ENCODE peak calls at places on chromosome 21, in six cellular contexts. Q is HepG2, Y is A549, B is GM12878, D is endothelial cell of umbilical vein, H is K562. N is an unnamed sample.

GRCh38 chr21:17949395-17949794 is 130.2 kb upstream of the C21orf91 start:
- DNase-seq in D (no peak), Y (no peak), Q (no peak), B (no peak), H (no peak), N (no peak)

GRCh38 chr21:24938592-24938991 is 668.7 kb downstream of the MRPL39 start:
- DNase-seq in Q (no peak), H (no peak), B (no peak), D (no peak), Y (no peak), N (no peak)

GRCh38 chr21:21232320-21232719 is 234.1 kb downstream of the NCAM2 start:
- DNase-seq in H (no peak), B (no peak), Q (no peak), Y (no peak), D (peak), N (peak)

GRCh38 chr21:33844104-33844889 is 71.3 kb downstream of the ATP5PO start:
- DNase-seq in Y (no peak), D (no peak), H (no peak), Q (peak), B (no peak), N (no peak)

GRCh38 chr21:46562964-46563607 is 41.8 kb downstream of the S100B start:
- DNase-seq in H (no peak), Q (no peak), D (no peak), Y (no peak), B (no peak), N (no peak)

GRCh38 chr21:38349111-38349746 is 92.4 kb downstream of the KCNJ15 start:
- DNase-seq in B (no peak), Q (no peak), H (no peak), Y (no peak), D (peak), N (no peak)

GRCh38 chr21:16870116-16870515 is 642.7 kb upstream of the CXADR start:
- DNase-seq in H (no peak), D (no peak), Y (no peak), Q (no peak), B (no peak), N (no peak)

GRCh38 chr21:36126166-36126565 is 8.7 kb upstream of the CBR3 start:
- DNase-seq in Y (no peak), D (no peak), H (no peak), Q (no peak), B (no peak), N (no peak)

GRCh38 chr21:37220981-37221664 is 46.0 kb downstream of the VPS26C start:
- DNase-seq in Y (peak), H (peak), B (peak), Q (peak), D (peak), N (peak)

GRCh38 chr21:42234026-42234425 is 15.1 kb downstream of the ABCG1 start:
- DNase-seq in H (no peak), D (no peak), B (no peak), Q (no peak), Y (no peak), N (no peak)
- TF ChIP-seq POLR2A in H (no peak), D (no peak), B (no peak), Q (no peak), Y (no peak), N (no peak)

DNA sequence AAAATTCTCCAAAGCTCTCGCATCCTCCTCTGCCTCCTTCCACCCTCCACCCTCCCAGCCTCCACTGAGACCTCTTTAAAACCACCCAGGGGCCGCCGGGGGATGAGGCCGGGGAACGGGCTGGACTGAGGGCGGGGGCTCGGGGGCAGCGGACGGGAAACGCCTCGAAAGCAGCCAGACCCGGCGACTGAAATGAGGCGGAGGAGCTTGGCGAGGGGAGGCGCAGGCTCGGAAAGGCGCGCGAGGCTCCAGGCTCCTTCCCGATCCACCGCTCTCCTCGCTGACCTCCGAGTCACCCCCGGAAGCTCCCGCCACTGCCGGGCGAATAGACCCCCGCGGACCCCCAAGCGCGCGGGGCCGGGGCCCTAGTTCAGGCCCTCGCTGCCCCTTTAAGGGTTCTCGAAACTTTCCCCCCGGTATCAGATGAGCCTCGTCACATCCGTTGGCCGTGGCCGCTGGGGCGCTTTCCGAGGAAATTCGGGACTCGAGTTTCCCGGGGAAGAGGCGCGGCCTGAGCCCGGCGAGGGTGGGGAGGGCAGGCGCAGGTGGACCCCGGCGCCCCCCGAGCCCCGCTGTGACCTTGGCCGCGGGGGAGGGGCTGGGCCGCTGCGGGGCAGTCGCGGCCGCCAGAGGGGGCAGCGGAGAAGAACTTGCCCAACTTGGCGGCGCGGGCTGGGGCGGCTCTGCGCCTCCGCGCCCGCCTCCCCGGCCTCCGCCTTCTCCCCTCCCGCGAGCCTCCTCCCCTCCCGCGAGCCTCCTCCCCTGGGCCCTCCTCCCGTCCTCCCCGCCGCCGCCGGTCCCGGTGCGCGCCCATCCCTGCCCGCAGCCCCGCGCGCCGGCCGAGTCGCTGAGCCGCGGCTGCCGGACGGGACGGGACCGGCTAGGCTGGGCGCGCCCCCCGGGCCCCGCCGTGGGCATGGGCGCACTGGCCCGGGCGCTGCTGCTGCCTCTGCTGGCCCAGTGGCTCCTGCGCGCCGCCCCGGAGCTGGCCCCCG is at the start of gene BACE2:
- DNase-seq in B (no peak), Y (peak), Q (no peak), D (peak), H (peak), N (no peak)
- TF ChIP-seq MYC in B (no peak), Y (no peak), Q (no peak), D (no peak), H (no peak), N (no peak)

DNA sequence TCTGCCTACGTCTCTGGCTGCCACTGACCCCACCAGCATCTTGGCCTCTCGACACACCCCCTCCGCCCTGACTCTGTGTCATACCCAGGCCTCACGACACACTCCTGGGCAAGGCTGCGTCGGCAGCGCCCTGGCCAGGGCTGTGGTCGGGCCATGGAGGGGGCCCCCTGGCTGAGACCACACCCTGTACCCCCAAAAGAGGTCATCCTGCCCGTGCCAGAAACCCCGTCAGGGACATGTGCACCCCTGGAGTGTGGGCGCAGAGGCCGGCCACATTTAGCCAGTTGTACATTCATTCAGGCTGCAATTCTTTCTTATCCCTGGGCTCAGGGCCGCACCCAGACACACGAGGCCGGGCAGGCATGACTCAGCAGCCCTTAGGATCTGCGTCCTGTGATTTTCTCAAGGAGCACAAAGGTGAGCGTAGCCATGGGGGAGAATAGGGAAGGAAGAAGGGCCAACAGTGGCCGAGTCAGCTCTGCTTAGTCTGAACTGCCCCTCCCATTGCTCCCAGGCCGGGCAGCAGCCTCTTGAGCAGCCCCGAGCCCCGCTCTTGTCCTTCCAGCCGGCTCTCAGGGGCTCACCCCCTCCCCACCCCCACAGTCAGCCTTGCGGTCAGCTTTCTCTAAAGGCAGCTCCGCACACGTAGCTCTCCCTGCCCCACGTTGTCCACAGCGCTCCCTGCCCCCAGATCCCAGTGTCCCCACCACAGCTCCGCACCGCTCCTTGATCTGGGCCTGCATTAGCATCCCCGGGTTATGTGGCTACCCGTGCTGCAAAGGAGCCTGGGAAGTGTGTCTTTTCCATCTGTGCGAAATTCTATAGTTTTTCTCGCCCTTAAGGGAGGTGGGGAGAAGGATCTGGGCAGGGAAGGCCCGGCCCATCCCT is 7.9 kb downstream of the CSTB start:
- DNase-seq in Y (peak), Q (no peak), B (no peak), H (peak), D (peak), N (peak)
- TF ChIP-seq POLR2A in Y (no peak), Q (no peak), B (peak), H (peak), D (no peak), N (no peak)

GRCh38 chr21:32304998-32305397 is 6.3 kb downstream of the MRAP start:
- DNase-seq in Q (no peak), H (no peak), D (no peak), Y (no peak), B (no peak), N (no peak)

GRCh38 chr21:32308696-32309095 is 10.0 kb downstream of the MRAP start:
- DNase-seq in H (no peak), Y (no peak), Q (no peak), D (no peak), B (no peak), N (no peak)

GRCh38 chr21:32303385-32303784 is 4.7 kb downstream of the MRAP start:
- DNase-seq in H (no peak), D (no peak), Q (no peak), Y (no peak), B (no peak), N (no peak)

GRCh38 chr21:32307706-32308105 is 9.1 kb downstream of the MRAP start:
- DNase-seq in D (no peak), H (no peak), Y (no peak), B (no peak), Q (peak), N (peak)

DNA sequence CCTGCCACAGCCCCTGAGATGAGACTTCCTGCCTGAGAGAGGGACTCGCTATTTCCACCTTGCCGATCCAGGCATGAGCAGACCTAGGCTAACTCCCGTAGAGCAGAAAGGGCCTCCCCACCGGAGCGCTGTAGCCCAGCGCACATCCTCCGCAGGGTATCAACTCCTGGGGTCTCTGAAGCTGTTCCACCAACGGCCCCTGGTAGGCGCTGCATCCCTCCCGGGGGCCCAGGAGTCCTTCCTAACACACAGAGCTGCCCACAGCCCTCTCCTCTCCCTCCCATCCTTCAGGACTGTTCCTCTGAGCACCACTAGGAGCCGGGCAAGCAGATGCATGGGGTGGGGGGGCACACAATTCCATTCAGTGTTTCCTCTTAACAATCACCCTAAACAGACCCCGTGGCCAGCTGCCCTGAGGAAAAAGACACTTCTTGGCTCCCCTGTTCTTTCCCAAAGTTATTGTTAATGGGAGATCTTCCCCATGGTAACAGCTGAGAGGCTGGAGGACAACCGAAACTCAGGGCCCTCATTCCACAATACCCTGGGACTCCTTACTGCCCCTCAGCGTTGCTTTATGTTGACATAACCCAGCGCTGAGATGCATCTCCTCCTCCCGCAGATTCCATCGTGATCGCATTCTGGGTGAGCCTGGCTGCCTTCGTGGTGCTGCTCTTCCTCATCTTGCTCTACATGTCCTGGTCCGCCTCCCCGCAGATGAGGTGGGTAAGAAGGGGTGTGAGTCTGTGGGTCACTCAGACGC is 7.5 kb downstream of the MRAP start:
- DNase-seq in Y (no peak), B (no peak), Q (peak), D (peak), H (peak), N (peak)
- TF ChIP-seq MYC in Y (no peak), B (no peak), Q (no peak), D (no peak), H (no peak), N (no peak)

GRCh38 chr21:34986561-34987533 is 62.3 kb downstream of the RUNX1 start:
- DNase-seq in Y (no peak), Q (peak), D (no peak), B (peak), H (no peak), N (peak)
- TF ChIP-seq POLR2A in Y (no peak), Q (no peak), D (no peak), B (no peak), H (no peak), N (no peak)

GRCh38 chr21:29547998-29548397 is 249.3 kb downstream of the BACH1 start:
- DNase-seq in B (no peak), Q (peak), H (no peak), D (no peak), Y (no peak), N (no peak)
- TF ChIP-seq MYC in B (no peak), Q (no peak), H (no peak), D (no peak), Y (no peak), N (no peak)

GRCh38 chr21:45293726-45294401 is 6.2 kb upstream of the POFUT2 start:
- DNase-seq in Y (no peak), Q (no peak), D (no peak), H (no peak), B (no peak), N (no peak)
- TF ChIP-seq POLR2A in Y (no peak), Q (no peak), D (no peak), H (no peak), B (no peak), N (no peak)

GRCh38 chr21:42047821-42048613 is 23.1 kb upstream of the UMODL1 start:
- DNase-seq in Q (no peak), H (no peak), D (peak), B (no peak), Y (no peak), N (peak)

GRCh38 chr21:42042651-42043050 is 28.5 kb upstream of the UMODL1 start:
- DNase-seq in Y (no peak), Q (no peak), D (no peak), B (no peak), H (no peak), N (no peak)

GRCh38 chr21:42043961-42044360 is 27.2 kb upstream of the UMODL1 start:
- DNase-seq in H (no peak), Q (no peak), B (no peak), D (no peak), Y (no peak), N (no peak)

GRCh38 chr21:42043201-42043895 is 27.8 kb upstream of the UMODL1 start:
- DNase-seq in D (no peak), H (no peak), Q (no peak), Y (no peak), B (no peak), N (no peak)

GRCh38 chr21:42044871-42045495 is 26.1 kb upstream of the UMODL1 start:
- DNase-seq in B (no peak), H (no peak), D (no peak), Q (no peak), Y (no peak), N (no peak)
- TF ChIP-seq MYC in B (no peak), H (no peak), D (no peak), Q (no peak), Y (no peak), N (no peak)

DNA sequence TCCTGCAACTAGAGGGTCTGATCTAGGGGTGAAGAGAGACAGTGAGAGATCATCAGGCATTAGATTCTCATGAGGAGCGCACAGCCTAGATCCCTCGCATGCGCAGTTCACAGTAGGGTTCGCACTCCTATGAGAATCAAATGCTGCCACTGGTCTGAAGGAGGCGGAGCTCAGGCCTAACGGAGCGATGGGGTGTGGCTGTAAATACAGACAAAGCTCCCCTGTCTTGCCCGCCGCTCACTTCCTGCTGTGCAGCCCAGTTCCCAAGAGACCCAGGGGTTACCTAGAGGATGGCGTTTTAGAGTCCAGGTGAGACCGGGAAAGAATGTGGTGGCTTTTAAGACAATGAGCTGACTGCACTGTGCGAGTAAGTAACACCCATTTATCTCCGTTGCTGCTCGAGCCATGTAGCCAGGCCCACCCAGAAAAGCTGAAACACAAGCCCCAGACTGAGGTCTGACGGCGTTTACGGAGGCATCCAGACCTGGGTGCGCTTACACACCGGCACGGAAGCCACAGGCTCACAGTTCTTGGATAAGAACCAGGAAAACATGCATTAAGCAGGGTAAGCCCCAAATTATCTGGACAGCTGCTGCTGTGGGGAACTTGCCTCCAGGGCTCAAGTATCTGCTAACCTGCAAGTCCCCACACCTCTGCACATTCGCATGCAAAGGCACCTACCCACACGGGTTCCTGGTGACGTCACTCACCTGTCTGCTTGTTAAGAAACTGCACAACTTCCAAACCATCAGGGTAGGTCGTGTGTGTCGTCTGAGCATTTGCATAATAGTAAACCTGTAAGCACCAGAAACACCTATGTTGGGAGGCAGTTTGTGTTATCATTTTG is 12.5 kb downstream of the TCP10L start:
- DNase-seq in B (no peak), Q (peak), H (no peak), Y (no peak), D (no peak), N (no peak)
- TF ChIP-seq POLR2A in B (no peak), Q (peak), H (no peak), Y (no peak), D (no peak), N (no peak)

DNA sequence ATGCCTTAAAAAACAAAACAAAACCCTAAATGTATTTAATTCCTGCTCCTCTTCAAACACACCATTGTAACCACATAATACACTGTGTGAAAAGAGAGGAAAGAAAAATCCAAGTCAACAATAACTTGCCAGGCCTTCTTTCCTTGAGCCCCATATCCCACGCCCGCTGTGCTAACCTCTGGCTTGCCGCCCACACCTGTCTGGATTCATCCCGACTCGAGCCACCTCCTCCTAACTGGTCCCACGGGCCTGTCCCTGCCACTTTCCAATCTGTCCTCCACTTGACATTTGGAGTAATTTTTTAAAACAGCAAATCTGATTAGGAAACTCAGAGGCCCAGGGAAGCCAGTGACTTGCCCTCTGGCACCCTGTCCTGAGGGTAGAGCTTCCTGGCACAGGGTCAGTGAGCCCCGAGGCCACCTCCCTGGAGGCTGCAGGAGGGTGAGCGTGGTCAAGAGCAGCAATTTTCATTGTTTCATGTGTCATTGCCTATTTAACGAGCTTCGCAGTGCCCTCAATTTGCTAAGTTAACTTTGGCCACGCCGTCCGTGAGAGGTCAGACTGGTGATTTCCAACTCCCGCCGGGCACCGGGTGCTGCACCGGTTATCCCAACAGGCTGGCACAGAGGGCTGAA is 54.1 kb downstream of the B3GALT5 start:
- DNase-seq in Q (no peak), H (no peak), B (no peak), Y (no peak), D (no peak), N (no peak)
- TF ChIP-seq MYC in Q (no peak), H (no peak), B (no peak), Y (no peak), D (no peak), N (no peak)

N was measured in NB4.